ENCODE peak calls at places on chromosomes 13 and 19, in four cellular contexts. One of them, this sample, is unnamed.

GRCh38 chr19:27794444-27795042 is 1418.4 kb downstream of the UQCRFS1 start:
- DNase-seq in A549: no peak
- DNase-seq in HepG2: peak; percentile 16
- DNase-seq in WTC11: peak; percentile 23
- DNase-seq in this sample: peak; percentile 38

GRCh38 chr13:95039415-95039814 is 261.8 kb downstream of the ABCC4 start:
- DNase-seq in A549: no peak
- DNase-seq in HepG2: peak; percentile 6
- DNase-seq in WTC11: no peak
- DNase-seq in this sample: no peak

GRCh38 chr19:54114340-54114826 is 1.1 kb downstream of the TFPT start:
- DNase-seq in HepG2: no peak
- DNase-seq in WTC11: no peak
- DNase-seq in A549: no peak
- DNase-seq in this sample: no peak

GRCh38 chr19:53076984-53077383 is 26.2 kb downstream of the ZNF160 start:
- DNase-seq in HepG2: peak; percentile 14
- DNase-seq in A549: peak; percentile 28
- DNase-seq in WTC11: peak; percentile 91
- DNase-seq in this sample: peak; percentile 27

GRCh38 chr19:45468159-45468651 is 409 bp downstream of the FOSB start:
- DNase-seq in WTC11: no peak
- DNase-seq in HepG2: no peak
- DNase-seq in A549: no peak
- DNase-seq in this sample: no peak

GRCh38 chr13:40673061-40673397 is 6.6 kb upstream of the FOXO1 start:
- DNase-seq in A549: no peak
- DNase-seq in WTC11: no peak
- DNase-seq in HepG2: no peak
- DNase-seq in this sample: no peak

GRCh38 chr19:23070353-23070781 is 46.5 kb upstream of the ZNF730 start:
- DNase-seq in WTC11: peak; percentile 61
- DNase-seq in A549: peak; percentile 20
- DNase-seq in HepG2: no peak
- DNase-seq in this sample: peak; percentile 31

GRCh38 chr19:5125797-5126497 is 157.0 kb downstream of the KDM4B start:
- DNase-seq in WTC11: peak; percentile 47
- DNase-seq in HepG2: no peak
- DNase-seq in A549: no peak
- DNase-seq in this sample: no peak

GRCh38 chr13:74289130-74289529 is 154.9 kb upstream of the KLF12 start:
- DNase-seq in A549: no peak
- DNase-seq in WTC11: no peak
- DNase-seq in HepG2: no peak
- DNase-seq in this sample: no peak

GRCh38 chr19:17532557-17532956 is 21.1 kb downstream of the PGLS start:
- DNase-seq in WTC11: no peak
- DNase-seq in A549: no peak
- DNase-seq in HepG2: no peak
- DNase-seq in this sample: no peak

GRCh38 chr13:113915012-113915763 is 51.3 kb upstream of the GAS6 start:
- DNase-seq in WTC11: no peak
- DNase-seq in HepG2: no peak
- DNase-seq in A549: no peak
- DNase-seq in this sample: no peak

GRCh38 chr13:92842145-92842544 is 384.5 kb upstream of the GPC6 start:
- DNase-seq in A549: no peak
- DNase-seq in HepG2: no peak
- DNase-seq in WTC11: no peak
- DNase-seq in this sample: no peak

GRCh38 chr19:10152100-10152499 is 32.4 kb upstream of the EIF3G start:
- DNase-seq in WTC11: no peak
- DNase-seq in HepG2: no peak
- DNase-seq in A549: no peak
- DNase-seq in this sample: no peak

GRCh38 chr13:50543767-50544166 is 299.7 kb downstream of the DLEU7 start:
- DNase-seq in A549: no peak
- DNase-seq in WTC11: no peak
- DNase-seq in HepG2: no peak
- DNase-seq in this sample: no peak

GRCh38 chr13:112903071-112903577 is 65.9 kb upstream of the MCF2L start:
- DNase-seq in WTC11: no peak
- DNase-seq in A549: no peak
- DNase-seq in HepG2: no peak
- DNase-seq in this sample: no peak
- TF ChIP-seq HMGXB4 in WTC11: no peak
- TF ChIP-seq HMGXB4 in A549: no peak
- TF ChIP-seq HMGXB4 in HepG2: no peak
- TF ChIP-seq HMGXB4 in this sample: no peak

GRCh38 chr13:26921918-26922317 is 161.3 kb upstream of the GPR12 start:
- DNase-seq in HepG2: no peak
- DNase-seq in WTC11: no peak
- DNase-seq in A549: no peak
- DNase-seq in this sample: no peak
- TF ChIP-seq HMGXB4 in HepG2: no peak
- TF ChIP-seq HMGXB4 in WTC11: no peak
- TF ChIP-seq HMGXB4 in A549: no peak
- TF ChIP-seq HMGXB4 in this sample: no peak

GRCh38 chr13:23684647-23685046 is 114.4 kb downstream of the TNFRSF19 start:
- DNase-seq in HepG2: no peak
- DNase-seq in WTC11: no peak
- DNase-seq in A549: no peak
- DNase-seq in this sample: no peak

GRCh38 chr13:23683084-23683483 is 112.9 kb downstream of the TNFRSF19 start:
- DNase-seq in HepG2: no peak
- DNase-seq in A549: no peak
- DNase-seq in WTC11: no peak
- DNase-seq in this sample: no peak

GRCh38 chr13:23686948-23687347 is 116.7 kb downstream of the TNFRSF19 start:
- DNase-seq in WTC11: no peak
- DNase-seq in A549: no peak
- DNase-seq in HepG2: no peak
- DNase-seq in this sample: no peak

GRCh38 chr13:23688336-23688735 is 118.1 kb downstream of the TNFRSF19 start:
- DNase-seq in WTC11: no peak
- DNase-seq in HepG2: no peak
- DNase-seq in A549: no peak
- DNase-seq in this sample: no peak

GRCh38 chr13:23687614-23688013 is 117.4 kb downstream of the TNFRSF19 start:
- DNase-seq in WTC11: no peak
- DNase-seq in HepG2: no peak
- DNase-seq in A549: no peak
- DNase-seq in this sample: no peak
- TF ChIP-seq HMGXB4 in WTC11: no peak
- TF ChIP-seq HMGXB4 in HepG2: no peak
- TF ChIP-seq HMGXB4 in A549: no peak
- TF ChIP-seq HMGXB4 in this sample: no peak

DNA sequence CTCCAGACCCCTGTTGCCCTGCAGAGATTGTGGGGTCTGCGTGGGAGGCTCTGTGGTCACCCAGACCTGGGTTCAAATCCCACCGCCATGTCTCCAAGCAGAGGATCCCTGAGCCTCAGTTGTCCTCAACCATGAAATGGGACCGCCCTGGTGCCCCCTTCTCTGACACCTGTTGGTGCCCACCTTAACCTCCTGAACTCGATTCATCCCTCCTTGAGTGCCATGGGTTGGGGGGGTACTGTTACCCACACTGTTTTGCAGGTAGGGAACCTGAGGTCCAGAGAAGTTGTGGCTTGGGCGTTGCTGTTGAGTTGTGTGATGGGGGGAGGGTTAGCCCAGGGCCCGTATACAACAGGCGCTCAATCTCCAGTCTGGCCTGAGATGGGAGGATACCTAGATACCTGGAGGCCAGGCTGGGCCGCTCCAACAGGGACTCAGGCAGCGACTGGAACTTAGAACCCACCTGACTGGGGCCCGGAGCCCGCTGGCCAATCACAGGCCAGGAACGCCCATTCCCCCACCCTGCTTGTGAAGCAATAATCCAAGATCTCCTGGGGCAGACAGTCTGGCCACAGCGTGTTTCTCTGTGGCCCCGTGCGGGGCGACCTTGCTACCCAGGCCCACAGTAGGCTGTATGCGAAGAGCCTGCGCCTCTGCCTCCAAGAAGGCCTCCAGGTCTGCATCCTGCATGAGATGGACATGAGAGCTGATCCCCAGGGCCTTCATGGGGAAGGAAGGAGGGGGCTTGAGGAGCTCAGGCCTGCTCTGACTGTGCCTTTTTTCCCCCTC is 2.8 kb downstream of the ARID3A start:
- DNase-seq in A549: peak; percentile 41
- DNase-seq in HepG2: peak; percentile 43
- DNase-seq in WTC11: peak; percentile 55
- DNase-seq in this sample: peak; percentile 69
- TF ChIP-seq HMGXB4 in A549: no peak
- TF ChIP-seq HMGXB4 in HepG2: no peak
- TF ChIP-seq HMGXB4 in WTC11: no peak
- TF ChIP-seq HMGXB4 in this sample: no peak

DNA sequence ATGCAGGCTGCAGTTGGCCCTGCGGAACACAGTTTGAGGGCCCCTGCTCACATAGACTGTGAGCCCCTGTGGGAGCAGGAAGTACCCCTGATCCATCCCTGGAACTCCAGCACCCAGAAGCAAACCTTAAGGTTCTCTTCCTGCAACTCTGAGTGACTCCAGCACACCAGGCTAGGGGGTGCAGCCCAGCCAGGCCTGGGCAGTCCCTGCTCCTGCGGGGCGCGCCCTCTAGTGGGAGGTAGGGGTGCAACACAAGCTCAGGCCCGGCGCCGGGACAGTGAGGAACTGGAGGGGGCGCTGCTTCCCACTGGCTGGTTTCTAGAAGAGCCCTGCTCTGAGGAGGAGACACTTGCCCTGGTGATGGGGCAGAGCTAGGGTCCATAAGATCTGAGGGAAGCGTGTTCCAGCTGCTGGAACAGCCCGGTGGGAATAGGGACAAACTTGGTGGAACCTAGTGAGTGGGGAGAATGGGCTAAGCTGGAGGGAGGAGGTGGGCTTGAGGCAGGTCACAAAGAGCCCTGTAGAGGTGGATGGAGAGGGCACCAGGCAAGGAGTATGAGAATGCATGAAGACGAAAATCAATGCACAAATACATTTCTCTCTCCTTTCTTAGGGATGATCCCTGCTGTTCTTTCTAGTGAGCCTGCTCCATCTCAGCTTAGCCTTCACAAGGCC is 5.0 kb downstream of the ZSCAN5A start:
- DNase-seq in HepG2: peak; percentile 39
- DNase-seq in A549: peak; percentile 64
- DNase-seq in WTC11: peak; percentile 91
- DNase-seq in this sample: peak; percentile 87
- TF ChIP-seq HMGXB4 in HepG2: peak; percentile 59
- TF ChIP-seq HMGXB4 in A549: no peak
- TF ChIP-seq HMGXB4 in WTC11: peak; percentile 53
- TF ChIP-seq HMGXB4 in this sample: no peak

GRCh38 chr13:90872491-90873025 is 474.9 kb upstream of the MIR17HG start:
- DNase-seq in WTC11: no peak
- DNase-seq in HepG2: no peak
- DNase-seq in A549: no peak
- DNase-seq in this sample: no peak

GRCh38 chr13:90867336-90867683 is 480.2 kb upstream of the MIR17HG start:
- DNase-seq in A549: peak; percentile 75
- DNase-seq in HepG2: peak; percentile 75
- DNase-seq in WTC11: peak; percentile 77
- DNase-seq in this sample: peak; percentile 82

GRCh38 chr13:90869580-90869979 is 477.9 kb upstream of the MIR17HG start:
- DNase-seq in HepG2: no peak
- DNase-seq in WTC11: no peak
- DNase-seq in A549: no peak
- DNase-seq in this sample: no peak

GRCh38 chr13:90868321-90868920 is 479.1 kb upstream of the MIR17HG start:
- DNase-seq in WTC11: no peak
- DNase-seq in A549: peak; percentile 16
- DNase-seq in HepG2: peak; percentile 3
- DNase-seq in this sample: peak; percentile 47
- TF ChIP-seq HMGXB4 in WTC11: no peak
- TF ChIP-seq HMGXB4 in A549: no peak
- TF ChIP-seq HMGXB4 in HepG2: no peak
- TF ChIP-seq HMGXB4 in this sample: no peak

This sample was measured in K562.